ENCODE peak calls at places on chromosome 20, in four cellular contexts. K, L, R and X are unnamed samples.

GRCh38 chr20:54228841-54229240 is 21.0 kb downstream of the PFDN4 start:
- DNase-seq in K (peak), L (peak), R (no peak), X (no peak)

GRCh38 chr20:55893031-55893430 is 112.3 kb downstream of the CBLN4 start:
- DNase-seq in K (no peak), L (no peak), R (no peak), X (no peak)

GRCh38 chr20:4082406-4083102 is 67.2 kb upstream of the RNF24 start:
- DNase-seq in K (peak), L (peak), R (peak), X (peak)

GRCh38 chr20:20367681-20368413 is at the start of gene INSM1:
- DNase-seq in K (no peak), L (no peak), R (no peak), X (no peak)

GRCh38 chr20:8305449-8305978 is 173.4 kb downstream of the PLCB1 start:
- DNase-seq in K (peak), L (peak), R (no peak), X (peak)

GRCh38 chr20:62576815-62577214 is 65.5 kb upstream of the SLCO4A1 start:
- DNase-seq in K (peak), L (peak), R (no peak), X (peak)

GRCh38 chr20:4247898-4248858 is 232.8 kb upstream of the RNF24 start:
- DNase-seq in K (no peak), L (no peak), R (no peak), X (no peak)

GRCh38 chr20:56995635-56996075 is 270.8 kb downstream of the BMP7 start:
- DNase-seq in K (no peak), L (no peak), R (no peak), X (peak)

GRCh38 chr20:20439602-20440001 is 71.7 kb downstream of the INSM1 start:
- DNase-seq in K (no peak), L (no peak), R (no peak), X (no peak)

GRCh38 chr20:3686867-3687321 is 5.1 kb upstream of the ADAM33 start:
- DNase-seq in K (peak), L (peak), R (peak), X (peak)

GRCh38 chr20:54361485-54361884 is 113.9 kb upstream of the DOK5 start:
- DNase-seq in K (peak), L (peak), R (no peak), X (no peak)

GRCh38 chr20:36852187-36852586 is 23.8 kb upstream of the TLDC2 start:
- DNase-seq in K (no peak), L (no peak), R (no peak), X (no peak)

GRCh38 chr20:18688676-18689075 is 100.8 kb downstream of the DTD1 start:
- DNase-seq in K (no peak), L (no peak), R (no peak), X (no peak)

GRCh38 chr20:20955837-20956236 is 150.3 kb downstream of the LINC00237 start:
- DNase-seq in K (no peak), L (no peak), R (no peak), X (no peak)

GRCh38 chr20:60341062-60341461 is 382.8 kb downstream of the CDH26 start:
- DNase-seq in K (no peak), L (no peak), R (no peak), X (no peak)

GRCh38 chr20:46031701-46032254 is 2.8 kb downstream of the SLC12A5 start:
- DNase-seq in K (no peak), L (no peak), R (no peak), X (no peak)

GRCh38 chr20:18504479-18505060 is 3.2 kb upstream of the SEC23B start:
- DNase-seq in K (peak), L (peak), R (peak), X (peak)

GRCh38 chr20:37096415-37097039 is 730 bp upstream of the RBL1 start:
- DNase-seq in K (peak), L (no peak), R (no peak), X (no peak)

GRCh38 chr20:13302647-13303425 is 81.8 kb downstream of the ISM1 start:
- DNase-seq in K (peak), L (peak), R (no peak), X (peak)

GRCh38 chr20:17747431-17747846 is 47.7 kb downstream of the BANF2 start:
- DNase-seq in K (peak), L (peak), R (no peak), X (peak)

GRCh38 chr20:34703573-34704176 is 469 bp upstream of the TP53INP2 start:
- DNase-seq in K (peak), L (peak), R (peak), X (peak)

GRCh38 chr20:36881888-36882287 is 6.0 kb downstream of the TLDC2 start:
- DNase-seq in K (no peak), L (no peak), R (no peak), X (no peak)

GRCh38 chr20:21174425-21175239 is 48.8 kb downstream of the KIZ start:
- DNase-seq in K (no peak), L (no peak), R (no peak), X (no peak)

GRCh38 chr20:14046534-14046933 is 51.2 kb downstream of the MACROD2 start:
- DNase-seq in K (no peak), L (no peak), R (no peak), X (no peak)

GRCh38 chr20:16608265-16608636 is 35.0 kb upstream of the KIF16B start:
- DNase-seq in K (peak), L (no peak), R (no peak), X (no peak)

GRCh38 chr20:16609066-16609465 is 35.8 kb upstream of the KIF16B start:
- DNase-seq in K (peak), L (no peak), R (no peak), X (no peak)

GRCh38 chr20:16611832-16612231 is 38.6 kb upstream of the KIF16B start:
- DNase-seq in K (no peak), L (no peak), R (no peak), X (no peak)

GRCh38 chr20:16606468-16606867 is 33.2 kb upstream of the KIF16B start:
- DNase-seq in K (no peak), L (no peak), R (no peak), X (no peak)

DNA sequence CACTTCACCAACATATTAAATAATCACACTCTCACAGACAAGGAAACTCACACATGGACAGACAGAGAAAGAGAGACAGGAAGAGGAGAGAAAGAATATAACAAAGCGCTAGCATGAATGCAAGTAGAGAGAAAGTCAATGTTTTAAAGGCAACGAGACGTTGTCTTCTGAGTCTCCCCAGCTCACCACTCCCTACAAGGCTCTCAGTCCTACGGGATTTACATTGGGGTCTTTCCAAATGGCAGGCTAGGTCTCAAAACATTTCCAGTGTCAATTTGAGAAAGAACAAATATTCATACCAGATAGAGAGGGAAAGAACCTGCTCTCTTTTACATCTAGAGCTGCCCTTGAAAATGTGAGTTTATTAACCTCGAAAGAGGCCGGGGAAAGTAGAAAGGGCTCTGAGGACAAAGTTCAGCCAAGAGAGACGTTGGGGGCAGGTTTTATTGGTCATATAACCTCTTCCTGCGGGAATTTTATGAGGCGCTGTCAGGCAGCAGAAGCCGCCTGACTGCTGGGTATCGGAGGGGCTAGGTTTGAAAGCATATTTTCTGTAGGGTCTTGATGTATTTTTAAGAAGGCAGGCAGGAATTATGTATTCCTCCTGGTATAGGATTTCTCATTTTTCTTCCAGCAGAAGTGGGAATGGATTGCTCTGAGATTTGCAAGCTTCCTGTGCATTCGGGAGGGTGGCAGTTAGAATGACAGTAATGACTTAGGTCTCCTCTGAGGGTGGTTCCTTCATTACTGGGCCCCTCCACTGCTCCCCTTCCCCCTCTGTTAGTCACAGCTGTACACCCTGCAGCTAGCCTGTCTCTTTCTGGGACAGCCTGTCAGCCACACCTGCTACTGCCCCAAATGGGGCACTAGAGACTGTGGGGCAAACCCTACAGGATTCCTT is 34.4 kb upstream of the KIF16B start:
- DNase-seq in K (no peak), L (no peak), R (no peak), X (no peak)
- H3K4me3 ChIP-seq in K (no peak), L (no peak), R (no peak), X (no peak)

DNA sequence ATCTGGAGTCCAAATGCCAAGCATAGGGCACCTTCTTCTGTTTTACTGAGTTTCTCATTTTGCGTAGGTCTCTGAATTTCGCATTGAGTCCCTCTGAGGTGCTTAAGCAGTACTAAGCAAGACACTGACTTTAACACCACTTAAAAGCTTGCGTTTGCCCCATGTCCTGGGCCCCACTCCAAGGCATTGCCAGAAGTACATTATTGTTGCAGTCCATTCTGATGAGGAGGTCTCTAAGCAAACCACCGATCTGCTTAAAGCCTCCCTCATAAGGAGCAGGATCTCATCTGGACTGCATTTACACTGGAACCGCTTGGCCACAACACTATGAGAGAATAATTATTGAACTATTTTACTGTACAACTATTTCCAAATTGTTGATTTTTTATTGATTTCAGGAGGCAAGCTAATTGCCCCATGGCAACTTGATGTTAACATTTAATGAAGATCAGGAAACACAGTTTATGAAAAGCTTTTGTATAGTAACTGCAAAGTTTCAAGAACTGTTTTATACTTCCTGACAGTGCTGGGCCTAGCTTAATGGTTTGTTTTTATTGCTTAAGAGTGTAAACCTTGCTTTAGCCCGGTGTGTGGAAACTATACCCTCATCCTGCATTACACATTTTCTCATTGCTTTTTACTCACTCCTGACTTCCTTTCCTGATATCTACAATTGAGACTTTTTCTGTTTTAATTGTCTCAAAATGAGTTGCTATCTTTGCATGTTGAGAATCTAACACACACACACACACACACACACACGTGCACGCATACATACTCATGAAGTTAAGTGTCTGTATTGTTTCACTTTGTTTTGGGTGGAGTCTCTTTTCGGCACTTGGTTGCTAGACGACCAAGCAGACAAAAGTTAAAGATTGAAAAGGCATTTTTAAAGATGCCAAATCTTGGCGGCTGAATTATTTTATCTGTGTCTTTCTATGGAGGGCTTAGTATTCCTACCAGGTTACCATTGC is 16.6 kb downstream of the BMP2 start:
- DNase-seq in K (peak), L (peak), R (no peak), X (peak)
- TF ChIP-seq CTCF in K (no peak), L (no peak), R (no peak), X (no peak)

DNA sequence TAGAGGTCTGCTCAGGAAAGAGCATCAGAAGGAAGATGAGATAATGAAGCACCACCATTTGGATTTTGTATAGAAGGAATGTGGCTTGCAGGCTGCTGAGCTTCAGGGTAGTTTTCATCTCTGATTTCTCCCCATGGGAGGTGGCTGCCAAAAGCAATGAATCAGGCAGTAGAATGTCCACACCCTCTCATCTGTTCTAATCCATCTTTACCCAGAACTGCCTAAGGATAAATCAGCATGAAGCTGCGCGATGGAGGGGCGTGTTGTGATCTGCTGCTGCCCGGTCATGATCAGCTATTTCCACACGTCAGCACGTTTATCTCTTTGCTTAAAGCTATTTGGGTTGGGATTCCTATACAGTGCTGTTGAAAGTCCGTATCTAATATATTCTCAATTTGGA is 295.4 kb downstream of the FOXA2 start:
- DNase-seq in K (no peak), L (no peak), R (no peak), X (no peak)
- H3K4me3 ChIP-seq in K (no peak), L (no peak), R (no peak), X (no peak)

GRCh38 chr20:2402271-2402980 is 21.7 kb downstream of the TGM6 start:
- DNase-seq in K (peak), L (peak), R (no peak), X (peak)
- TF ChIP-seq CTCF in K (peak), L (peak), R (no peak), X (peak)

DNA sequence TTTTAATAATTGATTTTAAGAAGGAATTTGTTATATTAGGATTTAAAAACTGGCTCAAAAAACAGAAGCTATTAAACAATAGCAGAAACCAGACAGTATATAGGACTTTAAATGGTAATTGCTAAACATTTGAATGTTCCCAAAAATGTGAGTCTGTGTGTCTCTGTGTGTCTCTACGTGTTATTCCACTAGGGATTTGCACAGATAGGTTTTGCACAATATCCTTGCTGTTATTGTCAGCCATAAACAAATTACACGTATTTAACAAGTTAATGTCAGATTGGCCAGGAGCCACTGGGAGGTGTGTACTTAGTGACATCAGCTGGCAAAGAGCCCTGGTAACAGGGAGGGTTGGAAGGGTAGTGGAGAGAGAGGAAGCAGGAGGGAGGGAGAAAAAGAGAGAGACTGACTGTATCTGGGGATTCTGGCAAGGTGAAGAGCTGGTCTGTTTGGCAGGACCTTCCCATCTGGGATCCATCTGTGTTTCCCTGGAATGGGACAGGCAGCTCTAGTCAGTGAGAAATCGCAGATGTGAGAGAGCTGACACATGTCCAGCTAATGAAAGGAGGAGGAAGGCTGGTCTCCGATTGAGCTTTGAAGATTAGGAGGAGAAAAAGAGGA is 72.2 kb downstream of the CBFA2T2 start:
- DNase-seq in K (peak), L (peak), R (peak), X (peak)
- H3K4me3 ChIP-seq in K (peak), L (no peak), R (no peak), X (peak)

GRCh38 chr20:10649817-10650200 is 24.0 kb downstream of the JAG1 start:
- DNase-seq in K (no peak), L (no peak), R (no peak), X (no peak)

GRCh38 chr20:10652660-10653191 is 21.1 kb downstream of the JAG1 start:
- DNase-seq in K (no peak), L (no peak), R (no peak), X (no peak)

GRCh38 chr20:10649080-10649816 is 24.6 kb downstream of the JAG1 start:
- DNase-seq in K (no peak), L (no peak), R (no peak), X (no peak)

GRCh38 chr20:10652185-10652584 is 21.6 kb downstream of the JAG1 start:
- DNase-seq in K (no peak), L (no peak), R (no peak), X (no peak)

GRCh38 chr20:10651227-10651990 is 22.4 kb downstream of the JAG1 start:
- DNase-seq in K (peak), L (no peak), R (no peak), X (peak)
- TF ChIP-seq CTCF in K (no peak), L (no peak), R (no peak), X (no peak)

GRCh38 chr20:25309395-25310267 is 61.7 kb downstream of the PYGB start:
- DNase-seq in K (peak), L (peak), R (no peak), X (peak)
- H3K4me3 ChIP-seq in K (no peak), L (no peak), R (no peak), X (peak)

DNA sequence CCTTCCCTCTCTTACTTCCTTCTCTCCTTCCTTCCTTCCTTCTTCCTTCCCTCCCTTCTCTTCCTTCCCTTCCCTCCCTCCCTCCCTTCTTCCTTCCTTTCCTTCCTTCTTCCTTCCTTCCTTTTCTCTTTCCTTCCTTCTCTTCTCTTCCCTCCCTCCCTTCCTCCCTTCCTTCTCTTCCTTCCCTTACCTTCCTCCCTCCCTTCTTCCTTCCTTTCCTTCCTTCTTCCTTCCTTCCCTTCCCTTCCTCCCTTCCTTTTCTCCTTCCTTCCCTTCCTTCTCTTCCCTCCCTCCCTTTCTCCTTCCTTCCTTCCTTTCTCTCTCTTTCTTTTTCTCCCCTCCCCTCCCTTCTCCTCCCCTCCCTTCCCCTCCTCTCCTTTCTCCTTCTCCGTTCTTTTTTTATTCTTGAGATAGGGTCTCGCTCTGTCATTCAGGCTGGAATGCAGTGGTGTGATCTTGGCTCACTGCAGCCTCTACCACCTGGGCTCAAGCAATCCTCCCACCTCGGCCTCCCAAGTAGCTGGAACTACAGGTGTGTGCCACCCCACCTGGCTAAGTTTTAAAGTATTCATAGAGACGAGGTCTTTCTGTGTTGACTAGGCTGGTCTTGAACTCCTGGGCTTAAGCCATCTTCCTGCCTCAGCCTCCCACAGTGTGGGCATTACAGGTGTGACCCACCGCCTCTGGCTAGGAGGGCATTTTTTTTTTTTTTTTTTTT is 1.1 kb upstream of the ZNF512B start:
- DNase-seq in K (no peak), L (no peak), R (no peak), X (no peak)
- TF ChIP-seq CTCF in K (no peak), L (no peak), R (no peak), X (no peak)

GRCh38 chr20:44733341-44734069 is 12.2 kb upstream of the KCNK15 start:
- DNase-seq in K (peak), L (peak), R (peak), X (peak)

GRCh38 chr20:44737116-44737515 is 8.5 kb upstream of the KCNK15 start:
- DNase-seq in K (no peak), L (no peak), R (no peak), X (no peak)

GRCh38 chr20:44736170-44737021 is 9.3 kb upstream of the KCNK15 start:
- DNase-seq in K (peak), L (peak), R (peak), X (peak)

GRCh38 chr20:44734938-44735337 is 10.7 kb upstream of the KCNK15 start:
- DNase-seq in K (peak), L (peak), R (no peak), X (peak)

GRCh38 chr20:44735816-44736169 is 9.9 kb upstream of the KCNK15 start:
- DNase-seq in K (no peak), L (no peak), R (no peak), X (no peak)
- H3K4me3 ChIP-seq in K (no peak), L (no peak), R (no peak), X (no peak)